ENCODE peak calls at places on chromosome 2, in six cellular contexts. N is AG10803; R is stimulated activated CD4-positive, alpha-beta T cell treated with anti-CD3 and anti-CD28 coated beads, Interleukin-15, amount 100 ng/mL, for 24 hours; J is uterus; U is NCI-H2081; M is effector memory CD4-positive, alpha-beta T cell. F is an unnamed sample.

GRCh38 chr2:62439425-62439824 is 66.6 kb downstream of the TMEM17 start:
- DNase-seq in N (no peak), R (no peak), J (no peak), U (no peak), M (no peak), F (no peak)

GRCh38 chr2:19754907-19755306 is 146.9 kb downstream of the TTC32 start:
- DNase-seq in N (no peak), R (no peak), J (no peak), U (no peak), M (no peak), F (no peak)

GRCh38 chr2:105114551-105114950 is 76.7 kb downstream of the MRPS9 start:
- DNase-seq in N (peak; percentile 74), R (no peak), J (no peak), U (peak; percentile 55), M (no peak), F (no peak)

GRCh38 chr2:198141726-198142125 is 337.3 kb downstream of the PLCL1 start:
- DNase-seq in N (peak; percentile 33), R (no peak), J (no peak), U (no peak), M (no peak), F (no peak)

GRCh38 chr2:37570773-37571570 is 100.5 kb downstream of the CDC42EP3 start:
- DNase-seq in N (peak; percentile 88), R (peak; percentile 70), J (no peak), U (no peak), M (no peak), F (peak; percentile 37)

GRCh38 chr2:234483568-234484251 is 13.2 kb downstream of the ARL4C start:
- DNase-seq in N (peak; percentile 18), R (peak; percentile 77), J (no peak), U (peak; percentile 44), M (peak; percentile 83), F (peak; percentile 90)

GRCh38 chr2:100422320-100422719 is 4.9 kb upstream of the CHST10 start:
- DNase-seq in N (peak; percentile 29), R (no peak), J (no peak), U (no peak), M (no peak), F (no peak)

GRCh38 chr2:39431592-39432316 is 5.3 kb downstream of the MAP4K3 start:
- DNase-seq in N (peak; percentile 54), R (no peak), J (no peak), U (no peak), M (no peak), F (no peak)

GRCh38 chr2:191051825-191052778 is 38.1 kb upstream of the STAT1 start:
- DNase-seq in N (peak; percentile 76), R (no peak), J (no peak), U (peak; percentile 44), M (no peak), F (no peak)

GRCh38 chr2:236991874-236992273 is 93.8 kb upstream of the COPS8 start:
- DNase-seq in N (no peak), R (no peak), J (no peak), U (no peak), M (no peak), F (no peak)

GRCh38 chr2:40160730-40161129 is 291.2 kb downstream of the SLC8A1 start:
- DNase-seq in N (peak; percentile 59), R (no peak), J (no peak), U (peak; percentile 6), M (no peak), F (no peak)

GRCh38 chr2:4895376-4895775 is 796.8 kb upstream of the SOX11 start:
- DNase-seq in N (no peak), R (no peak), J (no peak), U (no peak), M (no peak), F (no peak)

GRCh38 chr2:153870308-153870707 is 1.4 kb upstream of the GALNT13 start:
- DNase-seq in N (no peak), R (no peak), J (no peak), U (peak; percentile 52), M (no peak), F (no peak)

F was measured in activated CD4-positive, alpha-beta memory T cell treated with anti-CD3 and anti-CD28 coated beads, Interleukin-2, amount 10 ng/mL, durations not matched to agents 7 days and 5 days.